ENCODE peak calls at places on chromosome 10, in ten cellular contexts. B, Q, I, T, L, G, V, O, H and A are unnamed samples.

GRCh38 chr10:130242483-130242882 is 106.3 kb downstream of the GLRX3 start:
- DNase-seq in L (peak; percentile 62), H (no peak), T (no peak), Q (no peak), G (no peak), B (no peak), I (no peak), O (no peak), V (peak; percentile 3), A (peak; percentile 36)

GRCh38 chr10:132493246-132493755 is 44.3 kb upstream of the INPP5A start:
- DNase-seq in B (no peak), T (no peak), V (no peak), O (no peak), H (peak; percentile 5), G (no peak), Q (no peak), L (peak; percentile 3), I (no peak), A (peak; percentile 71)

GRCh38 chr10:67438605-67439258 is 257.3 kb downstream of the CTNNA3 start:
- DNase-seq in L (peak; percentile 34), I (no peak), H (no peak), T (no peak), G (no peak), V (no peak), Q (no peak), O (no peak), B (no peak), A (no peak)

GRCh38 chr10:21976739-21977138 is 26.8 kb downstream of the DNAJC1 start:
- DNase-seq in Q (peak; percentile 30), B (no peak), I (no peak), O (no peak), H (no peak), V (no peak), L (no peak), G (no peak), T (peak; percentile 13), A (no peak)

GRCh38 chr10:106401161-106401560 is 763.3 kb downstream of the SORCS1 start:
- DNase-seq in L (no peak), I (no peak), B (peak; percentile 38), O (no peak), V (no peak), H (no peak), Q (no peak), G (no peak), T (peak; percentile 40), A (no peak)

GRCh38 chr10:16967866-16968721 is 150.9 kb upstream of the RSU1 start:
- DNase-seq in G (peak; percentile 65), O (peak; percentile 89), T (peak; percentile 93), Q (peak; percentile 37), H (no peak), L (peak; percentile 6), V (no peak), I (peak; percentile 8), B (peak; percentile 86), A (no peak)

GRCh38 chr10:8543361-8544056 is 489.0 kb downstream of the GATA3 start:
- DNase-seq in Q (no peak), V (peak; percentile 63), L (no peak), I (no peak), H (no peak), T (no peak), O (no peak), B (no peak), G (no peak), A (no peak)

GRCh38 chr10:14507156-14507555 is 176.4 kb upstream of the FRMD4A start:
- DNase-seq in B (no peak), G (no peak), I (no peak), Q (no peak), V (no peak), T (no peak), H (no peak), L (no peak), O (no peak), A (no peak)

GRCh38 chr10:35887686-35888085 is 245.6 kb upstream of the FZD8 start:
- DNase-seq in G (no peak), T (no peak), I (no peak), V (no peak), O (no peak), H (no peak), Q (no peak), L (no peak), B (no peak), A (no peak)

GRCh38 chr10:35884657-35885071 is 242.6 kb upstream of the FZD8 start:
- DNase-seq in B (no peak), G (no peak), L (peak; percentile 93), V (peak; percentile 53), H (no peak), Q (no peak), O (no peak), T (no peak), I (no peak), A (no peak)

GRCh38 chr10:35881320-35881719 is 239.2 kb upstream of the FZD8 start:
- DNase-seq in B (no peak), T (no peak), O (no peak), I (no peak), V (no peak), G (no peak), H (no peak), L (no peak), Q (no peak), A (no peak)

GRCh38 chr10:35885076-35885475 is 243.0 kb upstream of the FZD8 start:
- DNase-seq in G (no peak), O (no peak), T (no peak), V (no peak), Q (no peak), H (no peak), L (peak; percentile 53), B (no peak), I (no peak), A (no peak)

GRCh38 chr10:35882422-35883150 is 240.5 kb upstream of the FZD8 start:
- DNase-seq in G (no peak), V (no peak), L (peak; percentile 69), H (peak; percentile 40), Q (no peak), I (no peak), T (no peak), B (no peak), O (no peak), A (no peak)
- TF ChIP-seq CTCF in G (no peak), V (no peak), L (peak; percentile 83), H (no peak), Q (no peak), I (no peak), T (peak; percentile 2), B (no peak), O (no peak), A (peak; percentile 14)

DNA sequence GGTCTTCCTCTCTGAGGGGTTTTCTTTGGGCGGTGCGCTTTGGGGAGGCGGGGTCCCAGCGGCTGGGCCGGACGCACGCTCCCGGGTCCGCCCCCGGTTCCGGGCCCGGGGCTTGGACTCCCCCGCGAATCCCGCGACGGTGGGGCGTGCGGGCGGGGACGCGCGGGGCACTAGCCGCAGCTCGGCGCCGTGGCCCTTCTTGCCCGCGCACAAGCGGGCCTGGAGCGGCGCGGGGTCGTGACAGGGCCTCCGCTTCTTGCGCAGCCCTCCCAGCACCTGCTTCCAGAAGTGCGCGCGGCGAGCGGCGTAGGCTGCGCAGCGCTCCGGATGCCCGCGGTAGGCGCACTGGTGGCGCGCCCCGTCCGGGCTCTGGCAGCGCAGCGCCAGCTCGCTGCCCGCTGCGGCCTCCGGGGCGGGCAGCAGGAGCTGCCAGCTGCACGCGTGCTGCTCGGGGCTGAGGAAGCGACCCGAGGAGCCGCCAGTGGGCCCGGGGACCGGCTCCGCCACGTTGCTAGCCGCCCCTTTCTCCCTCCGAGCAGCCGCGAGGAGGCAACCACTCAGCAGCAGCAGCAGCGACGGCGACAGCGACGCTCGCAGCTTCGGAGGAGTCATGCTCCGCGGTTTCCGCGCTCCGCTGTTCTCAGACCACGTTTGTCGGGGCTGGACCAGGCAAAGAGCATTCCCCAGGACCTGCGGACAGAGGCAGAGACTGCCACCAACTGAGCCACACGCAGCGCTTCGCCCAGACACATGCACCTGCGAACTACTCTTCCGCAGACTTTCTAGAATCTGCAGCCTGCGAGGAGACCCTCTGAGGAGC is 718 bp downstream of the FGFBP3 start:
- DNase-seq in O (peak; percentile 70), B (peak; percentile 74), I (peak; percentile 84), V (peak; percentile 77), G (peak; percentile 77), H (peak; percentile 85), Q (no peak), L (peak; percentile 93), T (peak; percentile 67), A (peak; percentile 86)
- TF ChIP-seq CTCF in O (peak; percentile 46), B (peak; percentile 22), I (peak; percentile 50), V (no peak), G (no peak), H (no peak), Q (peak; percentile 61), L (peak; percentile 83), T (peak; percentile 38), A (peak; percentile 58)

GRCh38 chr10:61899045-61899444 is 2.5 kb upstream of the ARID5B start:
- DNase-seq in Q (no peak), T (peak; percentile 85), I (no peak), O (peak; percentile 32), V (no peak), L (no peak), H (no peak), G (no peak), B (peak; percentile 60), A (no peak)

GRCh38 chr10:61899663-61899996 is 1.9 kb upstream of the ARID5B start:
- DNase-seq in Q (no peak), H (no peak), O (no peak), V (no peak), L (no peak), B (no peak), G (no peak), T (no peak), I (no peak), A (no peak)

GRCh38 chr10:61898435-61898778 is 3.1 kb upstream of the ARID5B start:
- DNase-seq in G (no peak), O (no peak), L (no peak), H (no peak), I (no peak), T (no peak), B (no peak), Q (no peak), V (no peak), A (no peak)

GRCh38 chr10:61896854-61897661 is 4.4 kb upstream of the ARID5B start:
- DNase-seq in B (peak; percentile 90), T (peak; percentile 27), L (peak; percentile 62), I (peak; percentile 80), G (peak; percentile 74), H (peak; percentile 58), Q (peak; percentile 59), V (peak; percentile 49), O (peak; percentile 78), A (no peak)

GRCh38 chr10:61897671-61898434 is 3.6 kb upstream of the ARID5B start:
- DNase-seq in O (peak; percentile 59), B (peak; percentile 77), V (peak; percentile 55), L (peak; percentile 6), I (no peak), H (peak; percentile 19), T (peak; percentile 38), Q (no peak), G (peak; percentile 29), A (no peak)
- TF ChIP-seq CTCF in O (peak; percentile 61), B (peak; percentile 36), V (no peak), L (no peak), I (peak; percentile 40), H (no peak), T (peak; percentile 28), Q (peak; percentile 52), G (no peak), A (peak; percentile 29)

DNA sequence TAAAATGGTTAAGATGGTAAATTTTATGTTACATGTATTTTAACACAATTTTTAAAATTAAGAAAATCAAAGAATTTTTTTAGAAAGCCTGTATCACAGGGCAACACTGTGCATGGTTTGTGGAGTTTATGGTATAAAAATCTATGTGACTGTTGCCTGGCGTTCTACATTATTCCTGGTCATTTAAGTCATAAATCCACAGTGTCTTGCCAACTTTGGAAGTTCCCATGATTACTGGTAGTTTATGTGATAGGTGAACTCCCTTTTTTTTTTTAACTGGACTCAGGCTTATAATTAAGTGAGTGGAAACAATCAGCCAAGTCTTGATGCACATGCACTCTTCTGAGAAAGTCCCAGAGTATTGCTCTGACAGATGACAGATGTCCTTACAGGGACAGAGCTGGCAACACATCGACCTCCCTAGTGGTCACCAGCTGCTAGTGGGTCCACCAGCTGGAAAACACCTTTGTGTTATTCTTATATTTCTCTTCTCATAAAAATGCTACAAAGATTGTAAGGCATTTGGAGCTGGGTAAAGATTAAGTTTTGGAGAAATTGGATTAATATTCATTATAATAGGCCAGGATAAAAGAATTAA is 8.8 kb upstream of the STN1 start:
- DNase-seq in O (no peak), V (no peak), H (no peak), B (no peak), G (no peak), I (no peak), Q (no peak), T (no peak), L (peak; percentile 61), A (no peak)
- TF ChIP-seq CTCF in O (no peak), V (no peak), H (no peak), B (no peak), G (no peak), I (peak; percentile 52), Q (no peak), T (no peak), L (peak; percentile 56), A (no peak)